ENCODE peak calls at places on chromosomes 3 and 15, in ten cellular contexts. One of them, this sample, is unnamed.

GRCh38 chr3:123027292-123028232 is at the start of gene SEMA5B:
- DNase-seq in fibroblast of mammary gland: no peak
- DNase-seq in activated T-helper 1 cell treated with anti-CD3 and anti-CD28 coated beads, Interleukin-2, amount 50 U/mL, for 16 hours: no peak
- DNase-seq in HCEC 1CT: no peak
- DNase-seq in GM19239: peak
- DNase-seq in WERI-Rb-1: peak
- DNase-seq in mammary epithelial cell: peak
- DNase-seq in GM13976: peak
- DNase-seq in fibroblast of lung: no peak
- DNase-seq in anterior cingulate cortex: peak
- DNase-seq in this sample: peak

GRCh38 chr3:46546896-46547440 is 19.1 kb downstream of the LRRC2 start:
- DNase-seq in activated T-helper 1 cell treated with anti-CD3 and anti-CD28 coated beads, Interleukin-2, amount 50 U/mL, for 16 hours: no peak
- DNase-seq in mammary epithelial cell: no peak
- DNase-seq in fibroblast of lung: no peak
- DNase-seq in GM19239: no peak
- DNase-seq in fibroblast of mammary gland: no peak
- DNase-seq in GM13976: no peak
- DNase-seq in HCEC 1CT: no peak
- DNase-seq in WERI-Rb-1: no peak
- DNase-seq in anterior cingulate cortex: no peak
- DNase-seq in this sample: no peak

GRCh38 chr3:192819001-192819569 is 91.7 kb upstream of the FGF12 start:
- DNase-seq in activated T-helper 1 cell treated with anti-CD3 and anti-CD28 coated beads, Interleukin-2, amount 50 U/mL, for 16 hours: peak
- DNase-seq in WERI-Rb-1: no peak
- DNase-seq in GM13976: no peak
- DNase-seq in fibroblast of lung: peak
- DNase-seq in anterior cingulate cortex: no peak
- DNase-seq in mammary epithelial cell: peak
- DNase-seq in GM19239: no peak
- DNase-seq in HCEC 1CT: peak
- DNase-seq in fibroblast of mammary gland: peak
- DNase-seq in this sample: peak

GRCh38 chr15:85828869-85829268 is 34.1 kb upstream of the KLHL25 start:
- DNase-seq in fibroblast of mammary gland: no peak
- DNase-seq in mammary epithelial cell: no peak
- DNase-seq in HCEC 1CT: no peak
- DNase-seq in anterior cingulate cortex: no peak
- DNase-seq in fibroblast of lung: no peak
- DNase-seq in activated T-helper 1 cell treated with anti-CD3 and anti-CD28 coated beads, Interleukin-2, amount 50 U/mL, for 16 hours: no peak
- DNase-seq in WERI-Rb-1: no peak
- DNase-seq in GM19239: no peak
- DNase-seq in GM13976: no peak
- DNase-seq in this sample: no peak

GRCh38 chr15:63981596-63982320 is 64.5 kb downstream of the DAPK2 start:
- DNase-seq in fibroblast of lung: no peak
- DNase-seq in WERI-Rb-1: no peak
- DNase-seq in GM19239: no peak
- DNase-seq in activated T-helper 1 cell treated with anti-CD3 and anti-CD28 coated beads, Interleukin-2, amount 50 U/mL, for 16 hours: no peak
- DNase-seq in GM13976: no peak
- DNase-seq in anterior cingulate cortex: no peak
- DNase-seq in mammary epithelial cell: peak
- DNase-seq in HCEC 1CT: no peak
- DNase-seq in fibroblast of mammary gland: no peak
- DNase-seq in this sample: no peak

GRCh38 chr3:8597515-8597853 is 47.1 kb downstream of the SSUH2 start:
- DNase-seq in GM13976: no peak
- DNase-seq in mammary epithelial cell: no peak
- DNase-seq in GM19239: no peak
- DNase-seq in anterior cingulate cortex: no peak
- DNase-seq in activated T-helper 1 cell treated with anti-CD3 and anti-CD28 coated beads, Interleukin-2, amount 50 U/mL, for 16 hours: no peak
- DNase-seq in WERI-Rb-1: no peak
- DNase-seq in HCEC 1CT: no peak
- DNase-seq in fibroblast of mammary gland: no peak
- DNase-seq in fibroblast of lung: no peak
- DNase-seq in this sample: no peak

GRCh38 chr15:101481917-101482525 is 7.5 kb downstream of the PCSK6 start:
- DNase-seq in mammary epithelial cell: no peak
- DNase-seq in fibroblast of mammary gland: no peak
- DNase-seq in activated T-helper 1 cell treated with anti-CD3 and anti-CD28 coated beads, Interleukin-2, amount 50 U/mL, for 16 hours: no peak
- DNase-seq in WERI-Rb-1: no peak
- DNase-seq in fibroblast of lung: no peak
- DNase-seq in HCEC 1CT: no peak
- DNase-seq in GM19239: no peak
- DNase-seq in GM13976: no peak
- DNase-seq in anterior cingulate cortex: no peak
- DNase-seq in this sample: no peak

GRCh38 chr3:23921052-23921511 is 4.2 kb downstream of the RPL15 start:
- DNase-seq in GM19239: no peak
- DNase-seq in GM13976: no peak
- DNase-seq in activated T-helper 1 cell treated with anti-CD3 and anti-CD28 coated beads, Interleukin-2, amount 50 U/mL, for 16 hours: no peak
- DNase-seq in anterior cingulate cortex: no peak
- DNase-seq in WERI-Rb-1: no peak
- DNase-seq in HCEC 1CT: peak
- DNase-seq in fibroblast of lung: no peak
- DNase-seq in mammary epithelial cell: no peak
- DNase-seq in fibroblast of mammary gland: no peak
- DNase-seq in this sample: no peak

GRCh38 chr3:78338405-78338804 is 1298.5 kb downstream of the ROBO2 start:
- DNase-seq in WERI-Rb-1: no peak
- DNase-seq in anterior cingulate cortex: no peak
- DNase-seq in HCEC 1CT: no peak
- DNase-seq in mammary epithelial cell: no peak
- DNase-seq in GM13976: peak
- DNase-seq in fibroblast of mammary gland: no peak
- DNase-seq in fibroblast of lung: no peak
- DNase-seq in activated T-helper 1 cell treated with anti-CD3 and anti-CD28 coated beads, Interleukin-2, amount 50 U/mL, for 16 hours: no peak
- DNase-seq in GM19239: no peak
- DNase-seq in this sample: no peak

GRCh38 chr3:35784162-35784561 is 144.8 kb downstream of the ARPP21 start:
- DNase-seq in HCEC 1CT: no peak
- DNase-seq in GM13976: no peak
- DNase-seq in fibroblast of lung: no peak
- DNase-seq in GM19239: no peak
- DNase-seq in fibroblast of mammary gland: no peak
- DNase-seq in activated T-helper 1 cell treated with anti-CD3 and anti-CD28 coated beads, Interleukin-2, amount 50 U/mL, for 16 hours: no peak
- DNase-seq in anterior cingulate cortex: no peak
- DNase-seq in mammary epithelial cell: no peak
- DNase-seq in WERI-Rb-1: no peak
- DNase-seq in this sample: no peak

GRCh38 chr15:69380100-69380725 is 33.9 kb upstream of the KIF23 start:
- DNase-seq in mammary epithelial cell: no peak
- DNase-seq in anterior cingulate cortex: no peak
- DNase-seq in WERI-Rb-1: peak
- DNase-seq in activated T-helper 1 cell treated with anti-CD3 and anti-CD28 coated beads, Interleukin-2, amount 50 U/mL, for 16 hours: no peak
- DNase-seq in HCEC 1CT: no peak
- DNase-seq in fibroblast of lung: peak
- DNase-seq in fibroblast of mammary gland: no peak
- DNase-seq in GM13976: no peak
- DNase-seq in GM19239: no peak
- DNase-seq in this sample: peak

GRCh38 chr3:129567932-129568331 is 25.0 kb downstream of the H1-8 start:
- DNase-seq in HCEC 1CT: no peak
- DNase-seq in GM19239: no peak
- DNase-seq in GM13976: no peak
- DNase-seq in WERI-Rb-1: no peak
- DNase-seq in anterior cingulate cortex: no peak
- DNase-seq in mammary epithelial cell: no peak
- DNase-seq in activated T-helper 1 cell treated with anti-CD3 and anti-CD28 coated beads, Interleukin-2, amount 50 U/mL, for 16 hours: no peak
- DNase-seq in fibroblast of lung: no peak
- DNase-seq in fibroblast of mammary gland: no peak
- DNase-seq in this sample: no peak

GRCh38 chr3:106508331-106508893 is 639.6 kb upstream of the CBLB start:
- DNase-seq in GM13976: no peak
- DNase-seq in HCEC 1CT: no peak
- DNase-seq in GM19239: no peak
- DNase-seq in fibroblast of lung: no peak
- DNase-seq in anterior cingulate cortex: no peak
- DNase-seq in mammary epithelial cell: peak
- DNase-seq in fibroblast of mammary gland: no peak
- DNase-seq in activated T-helper 1 cell treated with anti-CD3 and anti-CD28 coated beads, Interleukin-2, amount 50 U/mL, for 16 hours: no peak
- DNase-seq in WERI-Rb-1: no peak
- DNase-seq in this sample: no peak

GRCh38 chr3:111072016-111072891 is 638 bp downstream of the NECTIN3 start:
- DNase-seq in fibroblast of mammary gland: peak
- DNase-seq in GM13976: peak
- DNase-seq in fibroblast of lung: peak
- DNase-seq in HCEC 1CT: peak
- DNase-seq in activated T-helper 1 cell treated with anti-CD3 and anti-CD28 coated beads, Interleukin-2, amount 50 U/mL, for 16 hours: no peak
- DNase-seq in WERI-Rb-1: peak
- DNase-seq in mammary epithelial cell: peak
- DNase-seq in anterior cingulate cortex: no peak
- DNase-seq in GM19239: no peak
- DNase-seq in this sample: peak

GRCh38 chr3:108603689-108604088 is 14.2 kb downstream of the DZIP3 start:
- DNase-seq in activated T-helper 1 cell treated with anti-CD3 and anti-CD28 coated beads, Interleukin-2, amount 50 U/mL, for 16 hours: no peak
- DNase-seq in HCEC 1CT: peak
- DNase-seq in GM19239: no peak
- DNase-seq in GM13976: no peak
- DNase-seq in fibroblast of mammary gland: peak
- DNase-seq in WERI-Rb-1: no peak
- DNase-seq in anterior cingulate cortex: no peak
- DNase-seq in mammary epithelial cell: no peak
- DNase-seq in fibroblast of lung: no peak
- DNase-seq in this sample: peak

GRCh38 chr3:129228891-129229585 is 20.4 kb upstream of the COPG1 start:
- DNase-seq in fibroblast of mammary gland: peak
- DNase-seq in fibroblast of lung: peak
- DNase-seq in WERI-Rb-1: peak
- DNase-seq in anterior cingulate cortex: no peak
- DNase-seq in activated T-helper 1 cell treated with anti-CD3 and anti-CD28 coated beads, Interleukin-2, amount 50 U/mL, for 16 hours: no peak
- DNase-seq in GM13976: no peak
- DNase-seq in mammary epithelial cell: peak
- DNase-seq in GM19239: no peak
- DNase-seq in HCEC 1CT: peak
- DNase-seq in this sample: no peak

GRCh38 chr3:120428904-120429303 is 21.9 kb downstream of the FSTL1 start:
- DNase-seq in GM13976: no peak
- DNase-seq in mammary epithelial cell: no peak
- DNase-seq in HCEC 1CT: no peak
- DNase-seq in fibroblast of lung: no peak
- DNase-seq in activated T-helper 1 cell treated with anti-CD3 and anti-CD28 coated beads, Interleukin-2, amount 50 U/mL, for 16 hours: no peak
- DNase-seq in WERI-Rb-1: no peak
- DNase-seq in anterior cingulate cortex: no peak
- DNase-seq in fibroblast of mammary gland: no peak
- DNase-seq in GM19239: no peak
- DNase-seq in this sample: no peak

GRCh38 chr3:49671291-49672288 is 2.6 kb upstream of the APEH start:
- DNase-seq in mammary epithelial cell: peak
- DNase-seq in anterior cingulate cortex: no peak
- DNase-seq in fibroblast of lung: peak
- DNase-seq in GM19239: peak
- DNase-seq in HCEC 1CT: peak
- DNase-seq in GM13976: peak
- DNase-seq in WERI-Rb-1: peak
- DNase-seq in activated T-helper 1 cell treated with anti-CD3 and anti-CD28 coated beads, Interleukin-2, amount 50 U/mL, for 16 hours: peak
- DNase-seq in fibroblast of mammary gland: peak
- DNase-seq in this sample: peak

GRCh38 chr3:181847276-181847675 is 135.6 kb downstream of the SOX2 start:
- DNase-seq in GM19239: no peak
- DNase-seq in fibroblast of mammary gland: no peak
- DNase-seq in mammary epithelial cell: peak
- DNase-seq in anterior cingulate cortex: no peak
- DNase-seq in HCEC 1CT: no peak
- DNase-seq in GM13976: no peak
- DNase-seq in WERI-Rb-1: no peak
- DNase-seq in activated T-helper 1 cell treated with anti-CD3 and anti-CD28 coated beads, Interleukin-2, amount 50 U/mL, for 16 hours: no peak
- DNase-seq in fibroblast of lung: no peak
- DNase-seq in this sample: no peak

GRCh38 chr3:184574552-184575430 is 13.2 kb downstream of the EPHB3 start:
- DNase-seq in anterior cingulate cortex: no peak
- DNase-seq in fibroblast of mammary gland: no peak
- DNase-seq in HCEC 1CT: no peak
- DNase-seq in fibroblast of lung: no peak
- DNase-seq in mammary epithelial cell: no peak
- DNase-seq in WERI-Rb-1: peak
- DNase-seq in activated T-helper 1 cell treated with anti-CD3 and anti-CD28 coated beads, Interleukin-2, amount 50 U/mL, for 16 hours: no peak
- DNase-seq in GM19239: no peak
- DNase-seq in GM13976: no peak
- DNase-seq in this sample: no peak

GRCh38 chr3:21801631-21802030 is 50.6 kb upstream of the ZNF385D start:
- DNase-seq in WERI-Rb-1: no peak
- DNase-seq in fibroblast of mammary gland: no peak
- DNase-seq in GM19239: no peak
- DNase-seq in activated T-helper 1 cell treated with anti-CD3 and anti-CD28 coated beads, Interleukin-2, amount 50 U/mL, for 16 hours: no peak
- DNase-seq in anterior cingulate cortex: no peak
- DNase-seq in GM13976: no peak
- DNase-seq in fibroblast of lung: no peak
- DNase-seq in mammary epithelial cell: no peak
- DNase-seq in HCEC 1CT: no peak
- DNase-seq in this sample: no peak

GRCh38 chr15:76976572-76977270 is 18.2 kb upstream of the PSTPIP1 start:
- DNase-seq in fibroblast of lung: no peak
- DNase-seq in GM13976: peak
- DNase-seq in HCEC 1CT: no peak
- DNase-seq in fibroblast of mammary gland: no peak
- DNase-seq in anterior cingulate cortex: no peak
- DNase-seq in mammary epithelial cell: no peak
- DNase-seq in activated T-helper 1 cell treated with anti-CD3 and anti-CD28 coated beads, Interleukin-2, amount 50 U/mL, for 16 hours: no peak
- DNase-seq in WERI-Rb-1: no peak
- DNase-seq in GM19239: no peak
- DNase-seq in this sample: no peak

GRCh38 chr3:99319961-99320360 is 318.4 kb upstream of the COL8A1 start:
- DNase-seq in anterior cingulate cortex: no peak
- DNase-seq in mammary epithelial cell: peak
- DNase-seq in fibroblast of mammary gland: peak
- DNase-seq in fibroblast of lung: peak
- DNase-seq in WERI-Rb-1: no peak
- DNase-seq in GM13976: no peak
- DNase-seq in activated T-helper 1 cell treated with anti-CD3 and anti-CD28 coated beads, Interleukin-2, amount 50 U/mL, for 16 hours: no peak
- DNase-seq in HCEC 1CT: peak
- DNase-seq in GM19239: no peak
- DNase-seq in this sample: no peak

GRCh38 chr3:46778101-46778500 is 60.4 kb upstream of the PRSS50 start:
- DNase-seq in anterior cingulate cortex: no peak
- DNase-seq in GM19239: no peak
- DNase-seq in fibroblast of lung: no peak
- DNase-seq in GM13976: no peak
- DNase-seq in WERI-Rb-1: no peak
- DNase-seq in HCEC 1CT: no peak
- DNase-seq in mammary epithelial cell: no peak
- DNase-seq in fibroblast of mammary gland: no peak
- DNase-seq in activated T-helper 1 cell treated with anti-CD3 and anti-CD28 coated beads, Interleukin-2, amount 50 U/mL, for 16 hours: no peak
- DNase-seq in this sample: no peak

GRCh38 chr15:96629501-96629900 is 299.0 kb downstream of the NR2F2 start:
- DNase-seq in anterior cingulate cortex: peak
- DNase-seq in HCEC 1CT: no peak
- DNase-seq in fibroblast of mammary gland: no peak
- DNase-seq in mammary epithelial cell: no peak
- DNase-seq in GM13976: no peak
- DNase-seq in GM19239: no peak
- DNase-seq in activated T-helper 1 cell treated with anti-CD3 and anti-CD28 coated beads, Interleukin-2, amount 50 U/mL, for 16 hours: no peak
- DNase-seq in WERI-Rb-1: no peak
- DNase-seq in fibroblast of lung: peak
- DNase-seq in this sample: no peak

GRCh38 chr15:80459380-80459779 is 55.2 kb downstream of the ARNT2 start:
- DNase-seq in GM19239: no peak
- DNase-seq in fibroblast of lung: no peak
- DNase-seq in WERI-Rb-1: no peak
- DNase-seq in GM13976: no peak
- DNase-seq in mammary epithelial cell: no peak
- DNase-seq in activated T-helper 1 cell treated with anti-CD3 and anti-CD28 coated beads, Interleukin-2, amount 50 U/mL, for 16 hours: no peak
- DNase-seq in fibroblast of mammary gland: no peak
- DNase-seq in anterior cingulate cortex: no peak
- DNase-seq in HCEC 1CT: no peak
- DNase-seq in this sample: no peak

GRCh38 chr3:185537369-185537970 is 14.9 kb downstream of the LIPH start:
- DNase-seq in anterior cingulate cortex: no peak
- DNase-seq in WERI-Rb-1: no peak
- DNase-seq in HCEC 1CT: peak
- DNase-seq in GM13976: peak
- DNase-seq in fibroblast of lung: peak
- DNase-seq in activated T-helper 1 cell treated with anti-CD3 and anti-CD28 coated beads, Interleukin-2, amount 50 U/mL, for 16 hours: no peak
- DNase-seq in mammary epithelial cell: peak
- DNase-seq in fibroblast of mammary gland: peak
- DNase-seq in GM19239: peak
- DNase-seq in this sample: peak

GRCh38 chr15:60673918-60674558 is 195.1 kb upstream of the ICE2 start:
- DNase-seq in HCEC 1CT: peak
- DNase-seq in fibroblast of mammary gland: peak
- DNase-seq in WERI-Rb-1: no peak
- DNase-seq in mammary epithelial cell: peak
- DNase-seq in anterior cingulate cortex: no peak
- DNase-seq in GM13976: no peak
- DNase-seq in fibroblast of lung: peak
- DNase-seq in GM19239: no peak
- DNase-seq in activated T-helper 1 cell treated with anti-CD3 and anti-CD28 coated beads, Interleukin-2, amount 50 U/mL, for 16 hours: no peak
- DNase-seq in this sample: peak

This sample was measured in Calu3.